ENCODE peak calls at places on chromosome 11, in five cellular contexts. D is CD8-positive, alpha-beta T cell; L is body of pancreas; C is Peyer's patch; B is MM.1S. Q is an unnamed sample. For H3K4me1, the result is how much of the 10 kb centered on the place peaks cover.

GRCh38 chr11:46348986-46349401 is 1.7 kb downstream of the DGKZ start:
- DNase-seq in D (peak), L (no peak), C (peak), B (peak), Q (no peak)

GRCh38 chr11:10139656-10140055 is 154.4 kb downstream of the SBF2 start:
- DNase-seq in D (no peak), L (no peak), C (no peak), B (no peak), Q (no peak)

GRCh38 chr11:73200256-73200655 is 17.8 kb upstream of the P2RY2 start:
- DNase-seq in D (no peak), L (no peak), C (no peak), B (no peak), Q (peak)

GRCh38 chr11:129214710-129215295 is 22.7 kb upstream of the ARHGAP32 start:
- DNase-seq in D (no peak), L (no peak), C (no peak), B (no peak), Q (no peak)

GRCh38 chr11:120801801-120802689 is 221.9 kb upstream of the TBCEL start:
- DNase-seq in D (peak), L (peak), C (peak), B (peak), Q (peak)

GRCh38 chr11:99370557-99371200 is 349.9 kb downstream of the CNTN5 start:
- DNase-seq in D (no peak), L (peak), C (no peak), B (peak), Q (peak)

GRCh38 chr11:35038211-35038930 is 100.6 kb upstream of the CD44 start:
- DNase-seq in D (no peak), L (no peak), C (no peak), B (no peak), Q (no peak)

GRCh38 chr11:128342511-128343133 is 244.7 kb downstream of the ETS1 start:
- DNase-seq in D (peak), L (no peak), C (peak), B (peak), Q (no peak)

GRCh38 chr11:117232022-117232878 is at the start of the genes PCSK7 and RNF214:
- DNase-seq in D (peak), L (peak), C (peak), B (peak), Q (peak)

GRCh38 chr11:46865340-46865739 is 19.3 kb upstream of the CKAP5 start:
- DNase-seq in D (no peak), L (no peak), C (no peak), B (no peak), Q (no peak)

DNA sequence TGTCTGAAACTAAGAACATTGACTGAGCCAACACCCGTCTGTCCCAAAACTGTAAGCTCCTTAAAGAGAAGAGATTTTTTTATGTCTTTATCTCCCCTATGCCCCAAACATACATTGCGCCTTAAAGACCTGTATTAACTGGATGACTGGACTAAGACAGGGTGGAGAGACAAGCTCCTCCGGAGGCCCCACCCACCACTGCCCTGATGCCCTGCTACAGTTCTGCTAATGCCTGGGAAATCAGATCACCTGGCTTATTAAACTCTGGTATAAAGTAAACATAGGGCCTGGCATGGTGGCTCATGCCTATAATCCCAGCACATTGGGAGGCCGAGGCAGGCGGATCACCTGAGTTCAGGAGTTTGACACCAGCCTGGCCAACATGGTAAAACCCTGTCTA is 203.7 kb downstream of the TENM4 start:
- DNase-seq in D (no peak), L (no peak), C (no peak), B (no peak), Q (no peak)
- H3K4me3 ChIP-seq in D (no peak), L (no peak), C (no peak), B (no peak), Q (no peak)

GRCh38 chr11:67282876-67283371 is 6.2 kb upstream of the ANKRD13D start:
- DNase-seq in D (no peak), L (no peak), C (no peak), B (no peak), Q (peak)
- H3K4me1 ChIP-seq in D (half or more), L (under half), C (under half), B (under half), Q (under half)

GRCh38 chr11:86117706-86118050 is 48.8 kb upstream of the PICALM start:
- DNase-seq in D (no peak), L (no peak), C (no peak), B (no peak), Q (no peak)

GRCh38 chr11:86118201-86118600 is 49.3 kb upstream of the PICALM start:
- DNase-seq in D (no peak), L (no peak), C (no peak), B (no peak), Q (no peak)

GRCh38 chr11:86116386-86116726 is 47.5 kb upstream of the PICALM start:
- DNase-seq in D (no peak), L (peak), C (no peak), B (peak), Q (no peak)

GRCh38 chr11:86115542-86116385 is 46.9 kb upstream of the PICALM start:
- DNase-seq in D (no peak), L (no peak), C (no peak), B (no peak), Q (no peak)

DNA sequence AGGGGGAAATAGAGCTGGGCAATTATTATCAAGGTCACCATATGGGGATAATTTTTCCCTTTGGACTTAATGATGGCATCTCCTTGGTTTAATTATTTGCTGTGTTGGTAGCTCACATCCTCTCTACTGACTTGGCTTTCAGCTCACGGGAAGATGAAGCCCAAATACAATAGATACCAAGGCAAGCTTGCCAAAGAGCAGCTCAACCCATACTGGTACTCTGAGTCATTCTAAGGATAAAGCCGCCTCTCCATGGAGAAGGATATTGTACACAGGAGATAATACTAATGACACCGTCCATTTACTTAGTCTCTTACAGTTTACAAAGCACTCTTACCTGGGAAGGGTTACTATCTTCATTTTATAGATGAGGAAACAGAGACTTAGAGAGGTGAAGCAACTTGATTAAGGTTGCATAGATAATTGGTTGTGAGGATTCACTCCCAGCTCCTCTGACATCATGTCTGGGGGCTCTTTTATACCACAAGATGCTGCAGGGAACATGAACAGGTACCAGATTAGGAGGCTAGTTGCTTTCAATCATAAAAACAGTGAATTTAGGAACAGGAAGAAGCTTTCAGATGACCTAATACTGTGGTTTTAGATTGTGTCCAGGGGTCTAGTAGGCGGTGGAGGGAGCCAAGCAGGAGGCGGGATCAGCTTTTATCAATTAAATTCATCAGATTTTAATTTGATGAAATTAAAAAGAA is 48.3 kb upstream of the PICALM start:
- DNase-seq in D (no peak), L (no peak), C (no peak), B (no peak), Q (no peak)
- H3K4me3 ChIP-seq in D (no peak), L (no peak), C (no peak), B (no peak), Q (no peak)

GRCh38 chr11:16893456-16894076 is 120.6 kb downstream of the PLEKHA7 start:
- DNase-seq in D (no peak), L (peak), C (no peak), B (no peak), Q (no peak)

GRCh38 chr11:16889905-16890304 is 124.3 kb downstream of the PLEKHA7 start:
- DNase-seq in D (no peak), L (no peak), C (no peak), B (no peak), Q (no peak)

GRCh38 chr11:16891964-16892363 is 122.2 kb downstream of the PLEKHA7 start:
- DNase-seq in D (no peak), L (no peak), C (no peak), B (no peak), Q (no peak)

GRCh38 chr11:16891170-16891569 is 123.0 kb downstream of the PLEKHA7 start:
- DNase-seq in D (no peak), L (no peak), C (no peak), B (no peak), Q (no peak)

DNA sequence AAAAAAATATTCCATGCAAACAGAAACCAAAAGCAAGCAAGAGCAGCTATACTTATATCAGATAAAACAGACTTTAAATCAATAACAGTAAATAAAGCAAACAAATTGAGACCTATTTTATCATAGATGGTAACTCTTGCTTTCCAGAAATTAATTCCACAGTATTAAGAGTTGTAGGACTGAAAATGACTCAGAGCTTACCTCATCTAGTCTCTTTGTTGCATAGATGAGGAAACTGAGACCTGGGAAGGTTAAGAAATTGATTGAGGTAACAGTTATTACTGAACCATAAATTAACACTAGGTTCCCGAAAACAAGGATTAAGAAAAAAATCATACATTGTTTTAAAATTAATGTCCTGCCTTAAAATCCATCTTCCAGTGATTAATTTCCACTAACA is 123.8 kb downstream of the PLEKHA7 start:
- DNase-seq in D (no peak), L (no peak), C (no peak), B (no peak), Q (no peak)
- H3K4me1 ChIP-seq in D (under half), L (under half), C (under half), B (under half), Q (under half)

GRCh38 chr11:33500331-33500730 is 200.3 kb downstream of the C11orf91 start:
- DNase-seq in D (no peak), L (no peak), C (no peak), B (no peak), Q (no peak)

GRCh38 chr11:33505140-33505539 is 195.5 kb downstream of the C11orf91 start:
- DNase-seq in D (no peak), L (no peak), C (no peak), B (no peak), Q (no peak)

GRCh38 chr11:33500865-33501479 is 199.7 kb downstream of the C11orf91 start:
- DNase-seq in D (no peak), L (no peak), C (no peak), B (peak), Q (no peak)
- H3K4me3 ChIP-seq in D (no peak), L (no peak), C (no peak), B (no peak), Q (no peak)

GRCh38 chr11:65417702-65418430 is 4.7 kb upstream of the NEAT1 start:
- DNase-seq in D (no peak), L (peak), C (peak), B (no peak), Q (peak)
- H3K4me1 ChIP-seq in D (half or more), L (half or more), C (under half), B (under half), Q (under half)

Q was measured in aorta.